ENCODE peak calls at places on chromosomes 4 and X, in six cellular contexts. One of them, this sample, is unnamed.

GRCh38 chr4:85496146-85496849 is 21.3 kb downstream of the ARHGAP24 start:
- DNase-seq in tibial nerve: no peak
- DNase-seq in endodermal cell: no peak
- DNase-seq in cardiac muscle cell: peak
- DNase-seq in breast epithelium: no peak
- DNase-seq in heart right ventricle: no peak
- DNase-seq in this sample: no peak

GRCh38 chrX:72299891-72300630 is 5.7 kb downstream of the CITED1 start:
- DNase-seq in tibial nerve: no peak
- DNase-seq in endodermal cell: no peak
- DNase-seq in cardiac muscle cell: no peak
- DNase-seq in breast epithelium: no peak
- DNase-seq in heart right ventricle: no peak
- DNase-seq in this sample: no peak

GRCh38 chr4:16224669-16225068 is 1.6 kb downstream of the TAPT1 start:
- DNase-seq in tibial nerve: no peak
- DNase-seq in endodermal cell: no peak
- DNase-seq in cardiac muscle cell: no peak
- DNase-seq in breast epithelium: no peak
- DNase-seq in heart right ventricle: no peak
- DNase-seq in this sample: no peak

GRCh38 chr4:83974111-83974789 is 438.3 kb downstream of the GPAT3 start:
- DNase-seq in tibial nerve: no peak
- DNase-seq in endodermal cell: no peak
- DNase-seq in cardiac muscle cell: no peak
- DNase-seq in breast epithelium: no peak
- DNase-seq in heart right ventricle: no peak
- DNase-seq in this sample: peak

GRCh38 chrX:136608295-136608933 is 39.5 kb upstream of the CD40LG start:
- DNase-seq in tibial nerve: peak
- DNase-seq in endodermal cell: peak
- DNase-seq in cardiac muscle cell: peak
- DNase-seq in breast epithelium: peak
- DNase-seq in heart right ventricle: peak
- DNase-seq in this sample: no peak

GRCh38 chrX:120617996-120618630 is 11.7 kb downstream of the C1GALT1C1 start:
- DNase-seq in tibial nerve: no peak
- DNase-seq in endodermal cell: no peak
- DNase-seq in cardiac muscle cell: no peak
- DNase-seq in breast epithelium: no peak
- DNase-seq in heart right ventricle: no peak
- DNase-seq in this sample: no peak

GRCh38 chr4:175273995-175274753 is 356.0 kb downstream of the ADAM29 start:
- DNase-seq in tibial nerve: no peak
- DNase-seq in endodermal cell: no peak
- DNase-seq in cardiac muscle cell: no peak
- DNase-seq in breast epithelium: no peak
- DNase-seq in heart right ventricle: no peak
- DNase-seq in this sample: no peak

GRCh38 chrX:56728321-56728720 is 722 bp upstream of the NBDY start:
- DNase-seq in tibial nerve: no peak
- DNase-seq in endodermal cell: no peak
- DNase-seq in cardiac muscle cell: peak
- DNase-seq in breast epithelium: no peak
- DNase-seq in heart right ventricle: no peak
- DNase-seq in this sample: no peak

GRCh38 chr4:88759039-88759631 is 61.5 kb upstream of the NAP1L5 start:
- DNase-seq in tibial nerve: no peak
- DNase-seq in endodermal cell: peak
- DNase-seq in cardiac muscle cell: peak
- DNase-seq in breast epithelium: no peak
- DNase-seq in heart right ventricle: no peak
- DNase-seq in this sample: no peak

GRCh38 chr4:127642169-127642568 is 9.4 kb downstream of the INTU start:
- DNase-seq in tibial nerve: no peak
- DNase-seq in endodermal cell: no peak
- DNase-seq in cardiac muscle cell: no peak
- DNase-seq in breast epithelium: no peak
- DNase-seq in heart right ventricle: no peak
- DNase-seq in this sample: no peak

GRCh38 chrX:53223955-53224859 is 800 bp downstream of the KDM5C start:
- DNase-seq in tibial nerve: no peak
- DNase-seq in endodermal cell: no peak
- DNase-seq in cardiac muscle cell: peak
- DNase-seq in breast epithelium: no peak
- DNase-seq in heart right ventricle: no peak
- DNase-seq in this sample: peak

GRCh38 chr4:173025131-173025530 is 143.5 kb upstream of the GALNT7 start:
- DNase-seq in tibial nerve: no peak
- DNase-seq in endodermal cell: peak
- DNase-seq in cardiac muscle cell: peak
- DNase-seq in breast epithelium: no peak
- DNase-seq in heart right ventricle: peak
- DNase-seq in this sample: no peak

DNA sequence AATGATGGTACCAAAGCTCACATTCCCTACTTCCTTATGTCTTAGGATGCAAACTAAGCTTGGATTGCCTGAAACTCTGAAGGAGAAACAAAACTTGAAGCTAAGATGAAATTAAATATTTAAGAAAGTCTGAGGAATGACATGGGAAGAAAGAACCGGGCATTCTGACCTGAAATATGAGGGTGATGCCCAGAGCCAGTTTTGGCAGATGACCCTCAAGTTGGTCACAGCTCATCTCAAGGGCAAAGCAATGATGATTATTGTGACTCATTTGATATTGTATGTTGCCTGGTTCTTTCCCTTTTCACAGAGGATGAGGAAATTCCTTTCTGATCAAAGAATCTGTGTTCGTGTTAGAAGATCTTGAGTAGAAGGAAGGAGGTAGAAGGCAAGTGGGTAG is 96.0 kb upstream of the NHS start:
- DNase-seq in tibial nerve: no peak
- DNase-seq in endodermal cell: no peak
- DNase-seq in cardiac muscle cell: no peak
- DNase-seq in breast epithelium: no peak
- DNase-seq in heart right ventricle: no peak
- DNase-seq in this sample: no peak
- H3K27ac ChIP-seq in tibial nerve: no peak
- H3K27ac ChIP-seq in endodermal cell: no peak
- H3K27ac ChIP-seq in cardiac muscle cell: no peak
- H3K27ac ChIP-seq in breast epithelium: no peak
- H3K27ac ChIP-seq in heart right ventricle: no peak
- H3K27ac ChIP-seq in this sample: no peak

GRCh38 chr4:119529788-119530187 is 98.8 kb downstream of the PDE5A start:
- DNase-seq in tibial nerve: no peak
- DNase-seq in endodermal cell: no peak
- DNase-seq in cardiac muscle cell: no peak
- DNase-seq in breast epithelium: no peak
- DNase-seq in heart right ventricle: no peak
- DNase-seq in this sample: no peak

GRCh38 chr4:119526786-119527550 is 101.6 kb downstream of the PDE5A start:
- DNase-seq in tibial nerve: no peak
- DNase-seq in endodermal cell: no peak
- DNase-seq in cardiac muscle cell: peak
- DNase-seq in breast epithelium: no peak
- DNase-seq in heart right ventricle: no peak
- DNase-seq in this sample: no peak

GRCh38 chr4:119523399-119523798 is 105.2 kb downstream of the PDE5A start:
- DNase-seq in tibial nerve: no peak
- DNase-seq in endodermal cell: no peak
- DNase-seq in cardiac muscle cell: no peak
- DNase-seq in breast epithelium: no peak
- DNase-seq in heart right ventricle: no peak
- DNase-seq in this sample: no peak

GRCh38 chr4:119525005-119525749 is 103.4 kb downstream of the PDE5A start:
- DNase-seq in tibial nerve: no peak
- DNase-seq in endodermal cell: no peak
- DNase-seq in cardiac muscle cell: peak
- DNase-seq in breast epithelium: no peak
- DNase-seq in heart right ventricle: no peak
- DNase-seq in this sample: no peak

DNA sequence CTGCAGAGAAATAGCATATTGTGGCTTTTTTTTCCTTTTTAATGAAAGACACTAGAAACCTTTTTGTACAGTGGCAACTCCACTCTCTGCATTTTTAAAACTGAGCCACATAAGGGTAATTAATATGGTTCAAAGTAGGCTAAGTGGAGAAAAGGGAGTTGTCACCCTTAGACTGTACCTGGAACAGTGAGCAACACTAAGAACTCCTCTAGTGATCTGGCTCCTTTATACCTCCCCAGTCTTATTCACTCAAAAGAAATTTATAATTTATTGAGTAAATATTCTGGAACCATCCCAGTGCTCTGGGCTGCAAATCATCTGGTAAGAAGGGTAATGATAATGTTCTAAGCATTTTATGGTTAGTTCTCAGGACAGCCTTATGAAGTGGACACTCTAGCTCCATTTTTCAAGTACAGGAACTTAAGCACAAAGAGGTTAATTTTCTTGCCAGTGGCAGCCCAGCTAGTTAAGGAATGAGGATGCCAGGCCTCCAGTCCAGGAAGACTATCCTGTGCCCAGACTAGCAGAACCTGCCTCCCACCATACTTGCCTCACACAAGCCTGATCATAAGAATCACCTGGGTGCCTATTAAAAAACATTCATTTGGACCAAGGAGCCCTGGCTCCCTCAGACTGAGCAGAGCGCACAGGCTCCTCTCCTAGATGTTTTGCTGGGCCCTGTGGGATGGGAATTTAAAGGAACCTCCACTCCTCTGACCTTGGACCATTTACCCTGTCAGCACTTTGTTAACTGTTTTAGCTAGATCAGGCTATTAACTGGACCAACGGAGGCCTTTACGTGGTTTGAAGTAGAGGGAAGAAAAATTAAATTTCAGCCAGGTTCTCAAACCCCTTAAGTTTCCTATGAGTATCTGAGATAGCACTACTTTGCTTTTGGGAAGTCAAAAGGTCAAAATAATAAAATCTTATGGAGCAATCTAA is 102.6 kb downstream of the PDE5A start:
- DNase-seq in tibial nerve: no peak
- DNase-seq in endodermal cell: no peak
- DNase-seq in cardiac muscle cell: no peak
- DNase-seq in breast epithelium: no peak
- DNase-seq in heart right ventricle: no peak
- DNase-seq in this sample: no peak
- H3K27ac ChIP-seq in tibial nerve: no peak
- H3K27ac ChIP-seq in endodermal cell: no peak
- H3K27ac ChIP-seq in cardiac muscle cell: peak
- H3K27ac ChIP-seq in breast epithelium: peak
- H3K27ac ChIP-seq in heart right ventricle: no peak
- H3K27ac ChIP-seq in this sample: peak

GRCh38 chr4:67883463-67883862 is 339 bp downstream of the TMPRSS11D start:
- DNase-seq in tibial nerve: no peak
- DNase-seq in endodermal cell: no peak
- DNase-seq in cardiac muscle cell: no peak
- DNase-seq in breast epithelium: no peak
- DNase-seq in heart right ventricle: no peak
- DNase-seq in this sample: no peak

GRCh38 chr4:67886281-67886680 is 2.5 kb upstream of the TMPRSS11D start:
- DNase-seq in tibial nerve: no peak
- DNase-seq in endodermal cell: no peak
- DNase-seq in cardiac muscle cell: peak
- DNase-seq in breast epithelium: no peak
- DNase-seq in heart right ventricle: no peak
- DNase-seq in this sample: peak

GRCh38 chr4:67881226-67881625 is 2.6 kb downstream of the TMPRSS11D start:
- DNase-seq in tibial nerve: no peak
- DNase-seq in endodermal cell: no peak
- DNase-seq in cardiac muscle cell: no peak
- DNase-seq in breast epithelium: no peak
- DNase-seq in heart right ventricle: no peak
- DNase-seq in this sample: no peak

GRCh38 chr4:67883902-67884301 is at the start of gene TMPRSS11D:
- DNase-seq in tibial nerve: no peak
- DNase-seq in endodermal cell: no peak
- DNase-seq in cardiac muscle cell: no peak
- DNase-seq in breast epithelium: no peak
- DNase-seq in heart right ventricle: no peak
- DNase-seq in this sample: no peak

DNA sequence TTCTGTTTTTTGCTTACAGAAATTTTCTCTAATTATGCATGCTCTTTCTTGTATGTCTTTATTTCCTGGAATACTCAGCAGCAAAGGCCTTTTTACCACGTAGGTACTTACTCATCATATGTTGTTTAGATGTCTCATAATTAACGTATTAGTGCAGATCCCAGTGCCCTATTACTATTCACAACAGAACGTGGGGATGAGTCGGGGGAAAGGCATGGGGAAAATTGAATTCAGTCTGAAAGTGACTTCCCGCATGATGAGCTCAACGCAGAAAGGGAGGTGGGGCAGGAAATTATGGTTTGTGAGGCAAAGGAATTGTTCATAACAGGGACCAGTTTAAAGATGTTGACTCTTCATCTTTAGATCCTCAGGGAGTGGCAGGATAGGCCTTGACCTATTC is 1.9 kb upstream of the TMPRSS11D start:
- DNase-seq in tibial nerve: no peak
- DNase-seq in endodermal cell: no peak
- DNase-seq in cardiac muscle cell: peak
- DNase-seq in breast epithelium: no peak
- DNase-seq in heart right ventricle: no peak
- DNase-seq in this sample: peak
- H3K27ac ChIP-seq in tibial nerve: no peak
- H3K27ac ChIP-seq in endodermal cell: no peak
- H3K27ac ChIP-seq in cardiac muscle cell: no peak
- H3K27ac ChIP-seq in breast epithelium: no peak
- H3K27ac ChIP-seq in heart right ventricle: peak
- H3K27ac ChIP-seq in this sample: peak

GRCh38 chr4:140989944-140990343 is 143.3 kb downstream of the RNF150 start:
- DNase-seq in tibial nerve: no peak
- DNase-seq in endodermal cell: no peak
- DNase-seq in cardiac muscle cell: no peak
- DNase-seq in breast epithelium: no peak
- DNase-seq in heart right ventricle: no peak
- DNase-seq in this sample: no peak
- H3K27ac ChIP-seq in tibial nerve: no peak
- H3K27ac ChIP-seq in endodermal cell: no peak
- H3K27ac ChIP-seq in cardiac muscle cell: no peak
- H3K27ac ChIP-seq in breast epithelium: no peak
- H3K27ac ChIP-seq in heart right ventricle: no peak
- H3K27ac ChIP-seq in this sample: no peak

DNA sequence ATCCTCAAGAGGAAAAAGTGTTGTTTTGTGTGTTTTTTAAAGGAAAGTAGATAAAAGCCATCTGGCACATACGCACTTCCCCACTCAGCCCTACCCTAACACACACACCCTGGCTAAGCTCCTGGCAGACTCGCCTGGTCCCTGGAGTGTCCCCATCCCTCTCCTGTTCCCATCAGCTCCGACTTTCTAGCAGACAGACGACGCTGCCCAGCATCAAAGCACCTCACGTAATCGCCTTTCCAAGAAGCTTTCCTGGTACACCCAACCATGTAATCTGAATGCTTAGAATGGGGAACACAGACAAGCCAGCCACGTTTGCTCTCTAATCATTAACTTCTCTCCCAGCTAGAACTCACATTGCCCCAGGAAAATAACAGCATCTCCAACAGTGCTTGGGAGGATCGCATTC is 116.2 kb downstream of the AFAP1 start:
- DNase-seq in tibial nerve: peak
- DNase-seq in endodermal cell: no peak
- DNase-seq in cardiac muscle cell: peak
- DNase-seq in breast epithelium: no peak
- DNase-seq in heart right ventricle: peak
- DNase-seq in this sample: no peak
- H3K27ac ChIP-seq in tibial nerve: peak
- H3K27ac ChIP-seq in endodermal cell: no peak
- H3K27ac ChIP-seq in cardiac muscle cell: peak
- H3K27ac ChIP-seq in breast epithelium: peak
- H3K27ac ChIP-seq in heart right ventricle: peak
- H3K27ac ChIP-seq in this sample: no peak

GRCh38 chrX:54529166-54529558 is 857 bp upstream of the GNL3L start:
- DNase-seq in tibial nerve: no peak
- DNase-seq in endodermal cell: no peak
- DNase-seq in cardiac muscle cell: no peak
- DNase-seq in breast epithelium: no peak
- DNase-seq in heart right ventricle: no peak
- DNase-seq in this sample: no peak
- H3K27ac ChIP-seq in tibial nerve: peak
- H3K27ac ChIP-seq in endodermal cell: peak
- H3K27ac ChIP-seq in cardiac muscle cell: peak
- H3K27ac ChIP-seq in breast epithelium: peak
- H3K27ac ChIP-seq in heart right ventricle: peak
- H3K27ac ChIP-seq in this sample: peak

This sample was measured in epithelial cell of prostate.